ENCODE peak calls at places on chromosomes 2 and 18, in four cellular contexts. A is body of pancreas, B is HCT116, Z is IMR-90. C is an unnamed sample.

GRCh38 chr2:72788756-72789155 is 37.1 kb downstream of the EXOC6B start:
- DNase-seq in A (no peak), B (no peak), Z (peak), C (peak)

GRCh38 chr2:240250985-240251847 is 110.8 kb upstream of the OTOS start:
- DNase-seq in A (peak), B (peak), Z (peak), C (peak)

GRCh38 chr2:238700122-238700457 is 147.8 kb upstream of the TWIST2 start:
- DNase-seq in A (no peak), B (no peak), Z (peak), C (peak)

GRCh38 chr2:236674238-236674637 is 104.6 kb downstream of the ACKR3 start:
- DNase-seq in A (no peak), B (no peak), Z (no peak), C (no peak)

GRCh38 chr18:41938445-41938844 is 16.6 kb upstream of the PIK3C3 start:
- DNase-seq in A (no peak), B (no peak), Z (peak), C (peak)

GRCh38 chr2:132429351-132429750 is 12.7 kb downstream of the GPR39 start:
- DNase-seq in A (no peak), B (no peak), Z (no peak), C (no peak)

GRCh38 chr2:127593228-127594115 is 52.5 kb upstream of the GPR17 start:
- DNase-seq in A (no peak), B (no peak), Z (no peak), C (no peak)

GRCh38 chr18:63207154-63207790 is 112.3 kb downstream of the BCL2 start:
- DNase-seq in A (no peak), B (no peak), Z (no peak), C (no peak)

GRCh38 chr2:31675485-31675901 is 94.8 kb upstream of the SRD5A2 start:
- DNase-seq in A (peak), B (peak), Z (no peak), C (no peak)

GRCh38 chr2:137316075-137316474 is 550.7 kb downstream of the THSD7B start:
- DNase-seq in A (no peak), B (no peak), Z (no peak), C (no peak)

GRCh38 chr2:216989335-216990129 is 129.7 kb upstream of the TNP1 start:
- DNase-seq in A (no peak), B (no peak), Z (peak), C (peak)

GRCh38 chr2:203705184-203705583 is 1.3 kb upstream of the CD28 start:
- DNase-seq in A (no peak), B (no peak), Z (no peak), C (no peak)

GRCh38 chr2:28193552-28194383 is 198.9 kb upstream of the FOSL2 start:
- DNase-seq in A (no peak), B (no peak), Z (peak), C (no peak)

GRCh38 chr18:78911751-78912283 is 67.8 kb upstream of the SALL3 start:
- DNase-seq in A (no peak), B (no peak), Z (no peak), C (no peak)

GRCh38 chr2:98875746-98876145 is 60.3 kb downstream of the CRACDL start:
- DNase-seq in A (no peak), B (no peak), Z (no peak), C (no peak)

GRCh38 chr2:10410001-10410671 is 38.0 kb downstream of the ODC1 start:
- DNase-seq in A (no peak), B (no peak), Z (no peak), C (no peak)

GRCh38 chr2:62604336-62604735 is 98.3 kb upstream of the TMEM17 start:
- DNase-seq in A (no peak), B (no peak), Z (peak), C (no peak)

GRCh38 chr2:229409751-229410181 is 138.7 kb upstream of the PID1 start:
- DNase-seq in A (no peak), B (no peak), Z (peak), C (no peak)

GRCh38 chr2:65435625-65436168 is 3.3 kb upstream of the SPRED2 start:
- DNase-seq in A (peak), B (peak), Z (peak), C (peak)

GRCh38 chr2:43127208-43127940 is 99.0 kb downstream of the ZFP36L2 start:
- DNase-seq in A (peak), B (peak), Z (no peak), C (peak)

GRCh38 chr2:11097038-11097720 is 58.1 kb upstream of the SLC66A3 start:
- DNase-seq in A (no peak), B (no peak), Z (peak), C (peak)

GRCh38 chr2:163182764-163183354 is 344.3 kb upstream of the KCNH7 start:
- DNase-seq in A (no peak), B (no peak), Z (peak), C (peak)

GRCh38 chr18:31592520-31593157 is 962 bp downstream of the TTR start:
- DNase-seq in A (no peak), B (no peak), Z (no peak), C (no peak)

DNA sequence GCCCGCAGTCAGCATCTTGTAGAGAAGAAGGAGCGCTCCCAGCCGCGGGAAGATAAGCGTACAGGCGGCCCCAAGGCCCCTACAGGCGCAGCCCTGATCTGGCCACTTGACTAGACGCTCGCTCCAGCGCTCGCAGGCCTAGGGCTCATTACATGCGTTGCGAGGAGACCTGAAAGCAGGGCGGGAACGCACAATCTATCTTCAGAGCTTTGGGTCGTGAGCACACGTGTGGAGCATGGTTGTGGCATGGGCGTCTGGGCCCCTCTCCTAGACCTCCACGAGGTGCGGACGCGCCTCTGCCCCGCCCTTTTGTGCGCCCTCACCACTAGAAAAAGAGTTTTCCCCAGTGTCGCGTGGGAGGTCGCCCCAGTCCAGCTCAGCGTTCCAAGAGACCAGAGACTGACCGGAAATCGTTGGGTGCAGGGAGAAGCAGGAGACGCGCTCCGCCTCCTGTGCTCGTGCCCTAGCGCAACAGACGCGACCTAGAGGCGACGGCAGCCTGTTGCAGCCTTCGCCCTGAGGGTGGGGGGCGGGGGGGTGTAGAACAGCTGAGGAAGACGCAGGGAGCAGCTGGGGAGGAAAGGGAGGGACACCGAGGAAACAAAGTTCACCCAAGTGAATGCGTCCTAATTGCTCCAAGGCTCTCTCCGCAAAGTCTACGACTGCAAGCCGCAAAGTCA is 12.6 kb downstream of the NR4A2 start:
- DNase-seq in A (peak), B (no peak), Z (peak), C (no peak)
- H3K4me3 ChIP-seq in A (peak), B (no peak), Z (peak), C (peak)

DNA sequence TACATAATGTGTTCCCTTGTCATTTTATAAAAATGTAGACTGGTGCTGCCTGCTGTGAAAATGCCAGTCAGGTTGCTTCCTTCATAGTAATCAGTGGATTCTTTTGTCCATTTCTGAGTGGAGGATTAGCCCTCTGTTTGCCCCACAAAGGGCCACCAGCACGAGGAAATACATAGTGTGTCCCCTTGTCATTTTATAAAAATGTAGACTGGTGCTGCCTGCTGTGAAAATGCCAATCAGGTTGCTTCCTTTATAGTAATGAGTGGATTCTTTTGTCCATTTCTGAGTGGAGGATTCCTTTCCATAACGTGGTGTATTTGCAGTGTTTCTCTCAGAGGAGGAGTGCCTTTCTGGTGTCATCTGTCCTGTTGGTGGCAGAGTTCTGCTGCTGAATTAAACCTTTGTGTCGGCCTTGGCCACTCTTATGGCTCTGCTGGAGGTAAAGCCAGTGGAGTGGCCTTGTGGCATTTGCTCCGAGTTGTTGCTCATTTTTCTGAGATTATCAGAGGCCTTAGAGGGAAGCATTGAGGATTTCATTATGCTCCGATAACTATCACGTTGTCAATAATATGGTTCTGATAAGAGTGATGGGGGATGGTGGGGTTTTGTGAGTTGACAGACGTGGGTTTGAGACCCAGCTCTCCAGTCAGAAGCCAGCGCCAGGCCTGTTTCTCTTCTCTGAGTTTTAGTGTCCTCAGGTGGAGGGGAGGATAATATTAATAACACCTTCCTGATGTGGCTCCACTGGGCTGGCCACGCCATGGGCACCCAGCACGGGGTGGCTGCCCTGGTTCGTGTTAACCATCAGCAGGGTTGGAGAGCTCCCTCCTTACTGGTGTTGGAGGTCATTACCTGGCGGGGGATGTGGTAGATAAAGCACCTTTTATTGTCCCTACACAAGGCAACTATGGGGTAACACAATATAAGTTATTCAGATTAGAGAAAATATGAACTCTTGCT is 96.6 kb downstream of the NEDD4L start:
- DNase-seq in A (no peak), B (no peak), Z (no peak), C (no peak)
- TF ChIP-seq CTCF in A (no peak), B (no peak), Z (no peak), C (no peak)

GRCh38 chr18:10062292-10062940 is 148.6 kb downstream of the VAPA start:
- DNase-seq in A (no peak), B (no peak), Z (peak), C (no peak)
- H3K4me3 ChIP-seq in A (no peak), B (no peak), Z (no peak), C (no peak)

GRCh38 chr18:46518438-46518837 is 138.6 kb downstream of the LOXHD1 start:
- DNase-seq in A (no peak), B (no peak), Z (no peak), C (no peak)
- TF ChIP-seq CTCF in A (no peak), B (peak), Z (no peak), C (no peak)

DNA sequence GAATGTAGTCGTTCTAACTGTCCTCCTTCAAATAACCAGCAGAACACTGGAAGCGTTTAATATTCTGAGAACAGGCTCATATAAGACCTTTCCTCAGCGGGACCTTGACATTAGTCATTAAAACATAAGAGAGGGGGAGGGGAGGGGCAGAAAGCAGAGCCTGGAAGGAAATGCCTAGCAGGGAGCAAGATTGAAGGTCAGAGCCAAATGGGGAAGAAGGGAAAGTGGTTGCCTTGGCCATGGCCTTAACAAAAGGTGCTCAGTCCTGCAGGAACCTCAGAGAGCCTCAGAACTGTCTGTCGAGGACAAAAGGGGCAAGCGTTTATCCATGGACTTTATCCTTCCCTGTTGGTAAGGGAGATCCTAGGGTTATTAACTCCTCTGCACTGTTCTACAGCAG is 851 bp upstream of the PLA2R1 start:
- DNase-seq in A (no peak), B (no peak), Z (no peak), C (no peak)
- H3K4me3 ChIP-seq in A (no peak), B (peak), Z (no peak), C (peak)

DNA sequence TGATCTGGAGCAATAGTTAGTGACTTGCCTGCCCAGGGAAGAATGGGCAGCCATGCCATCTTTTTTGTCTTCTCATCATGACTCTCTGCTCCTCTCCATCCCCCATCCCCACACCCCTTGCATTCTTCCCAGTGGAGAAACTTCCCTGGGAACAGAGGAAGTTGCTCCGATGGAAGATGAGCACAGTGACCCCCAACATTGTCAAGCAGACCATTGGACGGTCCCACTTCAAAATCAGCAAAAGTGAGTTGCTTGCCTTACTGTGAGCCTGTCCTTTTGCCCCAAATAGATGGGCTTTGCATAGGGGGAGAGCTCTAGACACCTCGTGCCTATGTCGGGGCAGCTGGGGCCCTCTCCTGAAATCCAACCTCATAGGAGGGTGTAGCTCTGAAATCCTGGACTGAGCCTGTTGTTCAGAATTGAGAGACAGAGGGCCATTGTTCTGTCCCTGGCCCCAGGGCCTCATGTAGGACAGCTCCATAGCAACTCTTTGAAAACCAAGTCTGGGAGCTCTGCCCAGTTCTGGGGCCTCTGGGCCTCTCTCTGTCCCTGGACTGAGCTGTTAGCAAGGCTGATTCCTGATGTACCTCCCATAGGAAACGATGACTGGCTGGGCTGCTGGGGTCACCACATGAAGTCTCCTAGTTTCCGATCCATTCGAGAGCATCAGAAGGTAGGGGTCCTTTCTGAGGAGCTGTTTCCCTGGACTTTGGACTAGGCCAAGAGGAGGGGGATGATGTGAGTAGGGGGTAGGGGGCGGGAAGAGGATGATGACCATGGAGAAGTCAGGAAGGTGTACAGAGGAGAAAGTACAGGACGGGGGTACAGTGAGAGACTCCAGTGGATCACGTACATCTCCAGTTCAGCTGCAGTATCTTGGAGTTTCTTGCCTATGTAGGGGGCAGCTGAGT is 35.2 kb downstream of the TTLL4 start:
- DNase-seq in A (peak), B (peak), Z (peak), C (peak)
- TF ChIP-seq CTCF in A (no peak), B (no peak), Z (no peak), C (no peak)

GRCh38 chr2:68767996-68768395 is 33.4 kb downstream of the ARHGAP25 start:
- DNase-seq in A (no peak), B (no peak), Z (no peak), C (no peak)

GRCh38 chr2:68765739-68766377 is 31.2 kb downstream of the ARHGAP25 start:
- DNase-seq in A (no peak), B (no peak), Z (peak), C (no peak)

GRCh38 chr2:68764781-68765385 is 30.3 kb downstream of the ARHGAP25 start:
- DNase-seq in A (no peak), B (no peak), Z (peak), C (no peak)

GRCh38 chr2:68767031-68767961 is 32.7 kb downstream of the ARHGAP25 start:
- DNase-seq in A (no peak), B (no peak), Z (no peak), C (no peak)

DNA sequence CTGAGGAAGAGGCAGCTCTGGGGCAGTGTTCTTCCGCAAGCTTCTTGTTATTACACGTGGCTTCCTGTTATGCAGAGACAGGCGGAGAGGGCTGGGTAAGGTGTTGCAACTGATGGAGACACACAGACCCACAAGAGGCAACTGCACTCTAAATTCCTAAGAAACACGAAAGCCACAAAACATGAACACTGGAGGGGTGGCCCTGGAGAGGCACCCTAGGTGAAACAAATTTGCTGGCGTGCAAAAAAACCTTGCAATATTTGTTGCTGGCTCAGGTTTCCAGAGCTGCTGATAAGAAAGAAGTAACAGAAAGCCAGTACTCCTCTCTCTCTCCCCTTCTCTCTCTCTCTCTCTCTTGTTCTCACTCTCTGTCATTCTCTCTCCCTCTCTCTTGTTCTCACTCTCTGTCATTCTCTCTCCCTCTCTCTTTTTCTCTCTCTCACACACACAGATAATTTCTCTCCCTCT is 31.8 kb downstream of the ARHGAP25 start:
- DNase-seq in A (no peak), B (no peak), Z (peak), C (no peak)
- H3K4me3 ChIP-seq in A (no peak), B (no peak), Z (no peak), C (no peak)

DNA sequence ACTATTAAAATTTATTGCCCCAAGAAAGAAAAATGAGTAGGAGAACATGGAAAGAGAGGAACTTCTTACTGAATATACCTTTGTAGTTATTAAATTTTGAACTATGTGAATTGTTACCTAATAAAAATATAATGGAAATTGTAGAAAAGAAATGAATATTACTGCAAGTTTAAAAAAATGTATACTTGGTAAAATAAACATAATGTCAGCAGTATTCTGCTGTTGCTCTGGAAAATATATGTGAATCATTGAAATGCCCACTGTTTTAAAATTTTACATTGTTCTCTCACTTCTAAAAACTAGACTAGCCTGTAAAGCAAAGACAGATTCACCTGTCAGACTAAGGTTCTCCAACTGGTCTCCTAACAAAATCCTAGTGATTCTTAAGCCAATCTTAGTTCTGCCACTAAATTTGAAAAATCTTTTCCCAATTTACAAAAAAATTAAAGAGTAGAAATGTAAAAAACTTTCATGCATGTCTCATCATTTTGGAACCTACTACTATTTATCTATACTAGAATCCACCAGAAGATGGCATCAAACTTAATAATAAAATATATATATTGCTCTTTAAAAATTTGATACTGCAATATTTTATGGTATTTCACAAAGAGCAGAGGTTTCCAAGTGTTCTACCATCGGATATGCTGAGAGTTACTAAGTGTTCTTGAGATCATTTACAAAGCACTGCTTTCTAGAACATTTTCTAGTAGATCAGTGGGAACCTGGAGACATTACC is 22.3 kb upstream of the TMEM237 start:
- DNase-seq in A (no peak), B (no peak), Z (peak), C (no peak)
- TF ChIP-seq CTCF in A (no peak), B (no peak), Z (peak), C (no peak)